ENCODE peak calls at places on chromosomes 2 and 18, in six cellular contexts. G is fibroblast of lung, J is body of pancreas, U is epithelial cell of esophagus, F is lower lobe of right lung, K is PC-3. T is an unnamed sample.

GRCh38 chr2:237556773-237557632 is 9.4 kb upstream of the PRLH start:
- DNase-seq in G (no peak), J (no peak), U (no peak), F (no peak), K (no peak), T (peak; percentile 79)

GRCh38 chr2:45713591-45713990 is 62.1 kb downstream of the PRKCE start:
- DNase-seq in G (no peak), J (no peak), U (no peak), F (no peak), K (no peak), T (no peak)

GRCh38 chr2:18899725-18900124 is 310.4 kb upstream of the NT5C1B start:
- DNase-seq in G (no peak), J (no peak), U (no peak), F (no peak), K (no peak), T (no peak)

GRCh38 chr2:186709529-186710455 is 15.9 kb downstream of the FAM171B start:
- DNase-seq in G (no peak), J (no peak), U (no peak), F (no peak), K (no peak), T (no peak)

GRCh38 chr18:68219867-68220266 is 495.0 kb downstream of the TMX3 start:
- DNase-seq in G (peak; percentile 73), J (no peak), U (no peak), F (no peak), K (no peak), T (no peak)

GRCh38 chr2:96853321-96853720 is 4.5 kb downstream of the ANKRD39 start:
- DNase-seq in G (no peak), J (no peak), U (no peak), F (no peak), K (no peak), T (no peak)

GRCh38 chr2:157173740-157174184 is 83.7 kb upstream of the GALNT5 start:
- DNase-seq in G (peak; percentile 100), J (no peak), U (peak; percentile 89), F (no peak), K (peak; percentile 95), T (no peak)

GRCh38 chr2:203670939-203671338 is 35.5 kb upstream of the CD28 start:
- DNase-seq in G (peak; percentile 35), J (no peak), U (peak; percentile 52), F (no peak), K (no peak), T (no peak)

GRCh38 chr2:71379086-71379485 is 47.5 kb downstream of the ZNF638 start:
- DNase-seq in G (peak; percentile 89), J (no peak), U (peak; percentile 67), F (no peak), K (peak; percentile 62), T (no peak)

GRCh38 chr2:75640621-75641121 is 5.9 kb upstream of the MRPL19 start:
- DNase-seq in G (peak; percentile 61), J (peak; percentile 80), U (peak; percentile 80), F (peak; percentile 68), K (peak; percentile 79), T (peak; percentile 48)

GRCh38 chr18:58161659-58162058 is 117.6 kb downstream of the NEDD4L start:
- DNase-seq in G (peak; percentile 21), J (peak; percentile 39), U (peak; percentile 34), F (no peak), K (no peak), T (no peak)

GRCh38 chr2:169619946-169620345 is 35.8 kb downstream of the PPIG start:
- DNase-seq in G (peak; percentile 32), J (no peak), U (no peak), F (no peak), K (no peak), T (no peak)

GRCh38 chr2:215577356-215577755 is 141.5 kb upstream of the FN1 start:
- DNase-seq in G (peak; percentile 63), J (no peak), U (peak; percentile 58), F (no peak), K (peak; percentile 61), T (no peak)

GRCh38 chr18:2857491-2858063 is 10.8 kb downstream of the EMILIN2 start:
- DNase-seq in G (peak; percentile 39), J (peak; percentile 51), U (peak; percentile 48), F (peak; percentile 86), K (no peak), T (no peak)

GRCh38 chr18:37179384-37179783 is 350.5 kb downstream of the KIAA1328 start:
- DNase-seq in G (no peak), J (peak; percentile 81), U (no peak), F (no peak), K (no peak), T (no peak)

GRCh38 chr18:62332964-62333695 is 8.0 kb downstream of the TNFRSF11A start:
- DNase-seq in G (no peak), J (no peak), U (no peak), F (no peak), K (no peak), T (no peak)

GRCh38 chr2:159410276-159410675 is 123.8 kb upstream of the WDSUB1 start:
- DNase-seq in G (no peak), J (no peak), U (no peak), F (no peak), K (no peak), T (no peak)

GRCh38 chr2:241612156-241613017 is 24.6 kb downstream of the THAP4 start:
- DNase-seq in G (no peak), J (no peak), U (no peak), F (no peak), K (no peak), T (no peak)

GRCh38 chr2:5839563-5839962 is 147.4 kb downstream of the SOX11 start:
- DNase-seq in G (peak; percentile 36), J (no peak), U (no peak), F (no peak), K (no peak), T (no peak)

GRCh38 chr2:172539767-172540166 is 16.1 kb upstream of the PDK1 start:
- DNase-seq in G (no peak), J (no peak), U (no peak), F (no peak), K (no peak), T (no peak)

GRCh38 chr2:45567974-45568789 is 42.9 kb downstream of the SRBD1 start:
- DNase-seq in G (peak; percentile 28), J (no peak), U (no peak), F (no peak), K (peak; percentile 3), T (peak; percentile 55)

GRCh38 chr2:210002158-210003157 is at the start of gene RPE:
- DNase-seq in G (peak; percentile 91), J (peak; percentile 98), U (peak; percentile 97), F (peak; percentile 97), K (peak; percentile 95), T (peak; percentile 91)

DNA sequence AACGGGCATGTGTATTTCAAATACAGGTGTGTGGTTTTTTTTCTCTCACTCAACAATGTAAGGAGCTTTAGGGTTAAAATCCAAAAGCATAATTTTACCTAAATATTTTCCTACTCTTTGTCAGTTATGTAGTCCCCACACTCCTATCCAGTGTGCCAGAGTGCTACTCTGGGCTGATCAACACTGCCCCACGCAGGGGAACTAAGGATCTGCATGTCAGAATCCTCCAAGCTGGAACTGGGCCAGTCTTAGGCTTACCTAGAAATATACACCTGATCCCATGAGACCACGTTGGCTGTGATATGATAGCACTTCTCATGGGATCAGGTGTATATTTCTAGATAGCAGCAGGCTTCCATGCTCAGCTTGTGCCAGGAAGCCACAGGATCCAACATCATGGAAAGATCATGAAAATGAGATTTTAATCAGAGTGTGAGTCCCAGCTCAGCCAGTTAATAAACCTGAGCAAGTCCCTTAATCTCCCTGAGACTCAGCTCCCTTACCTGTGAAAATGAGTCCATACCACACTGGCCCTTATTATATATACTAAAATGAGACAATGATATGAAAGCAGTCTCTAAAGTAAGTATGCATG is 29.7 kb downstream of the CCDC141 start:
- DNase-seq in G (no peak), J (peak; percentile 56), U (peak; percentile 57), F (no peak), K (peak; percentile 81), T (peak; percentile 14)
- TF ChIP-seq CTCF in G (peak; percentile 22), J (peak; percentile 23), U (peak; percentile 71), F (peak; percentile 45), K (peak; percentile 85), T (peak; percentile 64)

GRCh38 chr18:33839452-33840225 is 261.6 kb downstream of the ASXL3 start:
- DNase-seq in G (peak; percentile 56), J (peak; percentile 63), U (peak; percentile 70), F (no peak), K (peak; percentile 43), T (peak; percentile 37)
- TF ChIP-seq CTCF in G (peak; percentile 56), J (peak; percentile 61), U (peak; percentile 83), F (peak; percentile 61), K (peak; percentile 64), T (peak; percentile 72)

DNA sequence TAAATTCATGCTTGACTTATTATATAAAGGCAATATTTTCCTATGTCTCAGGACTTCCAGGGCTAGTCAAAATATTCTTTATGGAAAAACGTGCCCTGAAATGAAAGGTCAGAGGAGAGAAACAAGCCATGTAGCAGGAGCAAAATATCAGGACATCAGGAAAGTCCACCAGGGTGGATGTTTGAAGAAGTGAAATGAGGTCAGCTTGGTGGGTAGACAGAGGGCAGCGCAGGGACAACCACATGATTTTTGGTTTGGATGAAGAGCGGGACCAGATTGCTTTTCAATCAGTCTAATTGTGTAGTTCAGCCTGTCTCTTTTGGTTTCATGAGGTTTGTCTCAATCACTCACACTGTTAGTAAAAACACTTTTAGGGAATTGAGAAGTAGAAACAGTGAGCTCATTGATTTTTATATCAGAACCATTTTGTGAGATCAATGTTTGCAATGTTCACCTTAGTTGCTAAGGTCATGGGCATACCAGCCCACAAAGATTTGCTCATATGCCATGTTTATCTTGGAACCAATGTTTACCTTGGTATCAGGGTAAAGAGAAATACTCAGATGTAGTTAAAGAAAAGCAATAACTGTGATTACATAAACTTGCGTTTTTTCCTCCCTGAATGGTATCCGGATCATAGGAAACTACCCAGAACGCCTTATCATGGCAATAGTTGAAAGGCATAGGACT is 32.1 kb downstream of the GKN2 start:
- DNase-seq in G (no peak), J (no peak), U (no peak), F (no peak), K (no peak), T (no peak)
- TF ChIP-seq CTCF in G (no peak), J (no peak), U (no peak), F (no peak), K (no peak), T (no peak)

GRCh38 chr2:24507511-24507910 is 16.5 kb downstream of the NCOA1 start:
- DNase-seq in G (no peak), J (no peak), U (no peak), F (no peak), K (no peak), T (no peak)

GRCh38 chr2:24511894-24512293 is 20.8 kb downstream of the NCOA1 start:
- DNase-seq in G (no peak), J (no peak), U (no peak), F (no peak), K (no peak), T (no peak)

GRCh38 chr2:24509425-24509824 is 18.4 kb downstream of the NCOA1 start:
- DNase-seq in G (no peak), J (no peak), U (no peak), F (no peak), K (no peak), T (peak; percentile 52)

GRCh38 chr2:24509840-24510239 is 18.8 kb downstream of the NCOA1 start:
- DNase-seq in G (no peak), J (no peak), U (no peak), F (no peak), K (no peak), T (no peak)

GRCh38 chr2:24508878-24509277 is 17.8 kb downstream of the NCOA1 start:
- DNase-seq in G (no peak), J (no peak), U (peak; percentile 31), F (no peak), K (no peak), T (no peak)
- TF ChIP-seq CTCF in G (no peak), J (no peak), U (no peak), F (no peak), K (no peak), T (no peak)

T was measured in GM13977.